ENCODE peak calls at places on chromosomes 3 and 15, in four cellular contexts. R is HepG2, Z is K562, Q is HEK293T. V is an unnamed sample.

GRCh38 chr3:27677554-27677953 is 44.6 kb downstream of the EOMES start:
- DNase-seq in R (no peak), Z (no peak), Q (no peak), V (no peak)

GRCh38 chr3:173841334-173841733 is 443.8 kb downstream of the NLGN1 start:
- DNase-seq in R (no peak), Z (no peak), Q (no peak), V (no peak)

GRCh38 chr15:58748040-58748786 is 1.3 kb downstream of the ADAM10 start:
- DNase-seq in R (no peak), Z (no peak), Q (no peak), V (no peak)

GRCh38 chr3:15974647-15975046 is 176.9 kb upstream of the ANKRD28 start:
- DNase-seq in R (no peak), Z (peak), Q (peak), V (peak)

GRCh38 chr3:81910244-81910852 is 148.9 kb upstream of the GBE1 start:
- DNase-seq in R (peak), Z (peak), Q (peak), V (peak)

GRCh38 chr15:63915888-63916731 is 82.4 kb upstream of the HERC1 start:
- DNase-seq in R (no peak), Z (peak), Q (peak), V (peak)

GRCh38 chr15:78831229-78832207 is 20.3 kb upstream of the ADAMTS7 start:
- DNase-seq in R (no peak), Z (no peak), Q (no peak), V (no peak)

GRCh38 chr3:100796556-100796955 is 87.3 kb downstream of the TFG start:
- DNase-seq in R (no peak), Z (no peak), Q (peak), V (no peak)

GRCh38 chr15:32029862-32030781 is at the start of gene CHRNA7:
- DNase-seq in R (peak), Z (peak), Q (peak), V (peak)

GRCh38 chr3:56132762-56133161 is 335.5 kb downstream of the ERC2 start:
- DNase-seq in R (no peak), Z (no peak), Q (no peak), V (no peak)

GRCh38 chr15:47384316-47384715 is 333.0 kb upstream of the SEMA6D start:
- DNase-seq in R (no peak), Z (no peak), Q (no peak), V (no peak)

GRCh38 chr15:62853833-62854210 is 188.7 kb upstream of the TPM1 start:
- DNase-seq in R (peak), Z (no peak), Q (no peak), V (peak)

GRCh38 chr15:84023636-84024035 is 211.9 kb upstream of the GOLGA6L4 start:
- DNase-seq in R (peak), Z (peak), Q (peak), V (peak)

GRCh38 chr15:88878720-88879184 is 16.6 kb downstream of the HAPLN3 start:
- DNase-seq in R (peak), Z (peak), Q (peak), V (peak)

GRCh38 chr3:50347187-50347813 is 1.8 kb upstream of the ZMYND10 start:
- DNase-seq in R (peak), Z (no peak), Q (peak), V (peak)

GRCh38 chr3:138974467-138974866 is 27.4 kb downstream of the FOXL2NB start:
- DNase-seq in R (no peak), Z (no peak), Q (no peak), V (no peak)

GRCh38 chr3:185995352-185995751 is 57.5 kb upstream of the TRA2B start:
- DNase-seq in R (no peak), Z (no peak), Q (no peak), V (no peak)

GRCh38 chr3:138845771-138846173 is 11.0 kb upstream of the PIK3CB start:
- DNase-seq in R (peak), Z (no peak), Q (no peak), V (no peak)

GRCh38 chr3:177758131-177758530 is 560.8 kb upstream of the TBL1XR1 start:
- DNase-seq in R (no peak), Z (no peak), Q (no peak), V (no peak)

GRCh38 chr3:151976211-151977050 is 103.0 kb downstream of the SUCNR1 start:
- DNase-seq in R (peak), Z (no peak), Q (no peak), V (no peak)

GRCh38 chr3:168157301-168157700 is 61.6 kb upstream of the GOLIM4 start:
- DNase-seq in R (no peak), Z (peak), Q (no peak), V (no peak)

GRCh38 chr3:40623567-40623966 is 98.8 kb downstream of the ZNF621 start:
- DNase-seq in R (no peak), Z (peak), Q (no peak), V (no peak)

GRCh38 chr3:171160326-171160725 is 133.8 kb upstream of the SLC2A2 start:
- DNase-seq in R (no peak), Z (no peak), Q (no peak), V (no peak)

GRCh38 chr15:100192092-100192695 is 149.6 kb downstream of the ADAMTS17 start:
- DNase-seq in R (no peak), Z (no peak), Q (no peak), V (no peak)

GRCh38 chr3:125143982-125144652 is 68.4 kb downstream of the SLC12A8 start:
- DNase-seq in R (no peak), Z (no peak), Q (no peak), V (no peak)

GRCh38 chr15:100712226-100712625 is 109.8 kb downstream of the ASB7 start:
- DNase-seq in R (no peak), Z (no peak), Q (no peak), V (no peak)

GRCh38 chr3:192207661-192208060 is 519.7 kb downstream of the FGF12 start:
- DNase-seq in R (no peak), Z (no peak), Q (no peak), V (no peak)

GRCh38 chr3:130876594-130876993 is 17.3 kb upstream of the ATP2C1 start:
- DNase-seq in R (no peak), Z (no peak), Q (no peak), V (no peak)

GRCh38 chr3:101243285-101244211 is 76.8 kb downstream of the IMPG2 start:
- DNase-seq in R (no peak), Z (no peak), Q (no peak), V (no peak)

GRCh38 chr3:188067932-188068331 is 86.0 kb upstream of the LPP start:
- DNase-seq in R (no peak), Z (no peak), Q (no peak), V (no peak)

GRCh38 chr3:149224736-149225594 is 3.3 kb upstream of the CP start:
- DNase-seq in R (peak), Z (no peak), Q (no peak), V (no peak)

GRCh38 chr3:141486735-141487418 is at the start of gene RASA2:
- DNase-seq in R (peak), Z (peak), Q (peak), V (peak)

GRCh38 chr3:189123595-189124387 is 48.0 kb upstream of the TPRG1 start:
- DNase-seq in R (no peak), Z (no peak), Q (no peak), V (no peak)
- TF ChIP-seq ELF4 in R (no peak), Z (no peak), Q (no peak), V (no peak)

GRCh38 chr3:42179110-42179725 is 86.8 kb downstream of the CCK start:
- DNase-seq in R (peak), Z (peak), Q (peak), V (peak)
- TF ChIP-seq ELF4 in R (no peak), Z (no peak), Q (no peak), V (no peak)

GRCh38 chr3:4492240-4493007 is 724 bp upstream of the ITPR1 start:
- DNase-seq in R (peak), Z (peak), Q (peak), V (peak)

GRCh38 chr3:4494807-4495200 is 1.7 kb downstream of the ITPR1 start:
- DNase-seq in R (no peak), Z (no peak), Q (no peak), V (no peak)

GRCh38 chr3:4493008-4493930 is at the start of gene ITPR1:
- DNase-seq in R (peak), Z (peak), Q (peak), V (peak)

GRCh38 chr3:4495294-4496110 is 2.4 kb downstream of the ITPR1 start:
- DNase-seq in R (no peak), Z (no peak), Q (no peak), V (no peak)

DNA sequence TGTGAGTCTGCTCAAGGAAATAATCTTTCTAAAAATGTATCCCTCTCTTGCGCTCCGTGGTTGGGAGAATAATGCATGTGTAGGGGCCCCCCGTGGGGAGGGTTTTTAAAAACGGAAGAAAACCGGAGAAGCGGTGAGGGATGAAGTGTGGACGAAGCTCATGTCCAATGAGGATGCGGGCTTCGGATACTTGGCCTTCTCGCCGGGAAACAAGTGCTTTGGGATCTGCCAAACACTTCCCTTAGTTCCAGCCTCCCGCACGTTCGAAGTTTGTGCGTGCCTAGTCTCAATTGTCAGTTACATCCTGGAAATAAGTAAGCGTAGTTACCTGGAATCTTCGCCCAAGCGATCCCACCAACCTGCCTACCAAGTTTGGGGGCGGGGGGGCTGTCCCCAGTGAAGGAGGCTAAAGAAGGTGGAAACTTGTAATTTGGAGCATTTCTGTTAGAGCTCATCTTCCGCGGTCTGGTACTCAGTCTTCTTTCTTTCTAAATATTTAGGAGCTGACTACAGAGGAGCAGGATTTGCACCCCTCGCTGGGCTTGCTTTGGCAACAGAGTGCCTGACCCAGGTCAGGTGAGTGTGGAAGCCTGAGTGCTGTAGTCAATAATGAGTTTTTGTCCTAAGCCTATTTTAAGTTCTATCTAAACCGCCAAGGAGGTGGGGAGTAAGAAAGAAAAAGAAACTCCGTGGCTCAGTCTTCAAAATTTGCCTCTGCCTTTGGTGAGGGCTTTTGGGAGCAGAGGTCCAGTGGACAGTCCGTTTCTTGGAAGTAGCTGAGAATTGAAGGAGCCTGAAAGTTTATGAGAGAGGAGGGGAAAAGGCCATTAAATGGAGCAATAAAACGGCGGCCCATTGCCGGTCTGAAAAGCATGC is 1.0 kb downstream of the ITPR1 start:
- DNase-seq in R (no peak), Z (no peak), Q (peak), V (peak)
- TF ChIP-seq ELF4 in R (no peak), Z (no peak), Q (no peak), V (no peak)

DNA sequence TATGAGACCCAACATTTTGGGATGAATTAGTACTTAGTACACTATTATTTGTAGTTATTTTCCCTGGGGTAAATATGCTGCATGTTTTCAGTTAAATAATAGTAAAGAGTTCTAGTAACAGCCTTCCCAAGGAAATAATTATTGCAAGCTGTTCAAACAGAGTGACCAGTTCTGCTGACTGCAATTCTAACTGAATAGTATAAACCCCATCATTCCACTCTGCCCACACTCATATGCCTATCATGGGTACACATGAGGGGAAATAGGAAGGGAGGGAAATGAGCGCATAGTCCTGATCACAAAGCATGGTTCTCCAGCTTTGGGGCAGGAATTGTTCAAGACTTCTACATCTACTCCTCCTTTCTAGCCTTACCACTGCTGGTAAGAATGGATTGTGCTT is 18.7 kb downstream of the UQCC5 start:
- DNase-seq in R (no peak), Z (no peak), Q (no peak), V (no peak)
- TF ChIP-seq ELF4 in R (no peak), Z (no peak), Q (no peak), V (no peak)

DNA sequence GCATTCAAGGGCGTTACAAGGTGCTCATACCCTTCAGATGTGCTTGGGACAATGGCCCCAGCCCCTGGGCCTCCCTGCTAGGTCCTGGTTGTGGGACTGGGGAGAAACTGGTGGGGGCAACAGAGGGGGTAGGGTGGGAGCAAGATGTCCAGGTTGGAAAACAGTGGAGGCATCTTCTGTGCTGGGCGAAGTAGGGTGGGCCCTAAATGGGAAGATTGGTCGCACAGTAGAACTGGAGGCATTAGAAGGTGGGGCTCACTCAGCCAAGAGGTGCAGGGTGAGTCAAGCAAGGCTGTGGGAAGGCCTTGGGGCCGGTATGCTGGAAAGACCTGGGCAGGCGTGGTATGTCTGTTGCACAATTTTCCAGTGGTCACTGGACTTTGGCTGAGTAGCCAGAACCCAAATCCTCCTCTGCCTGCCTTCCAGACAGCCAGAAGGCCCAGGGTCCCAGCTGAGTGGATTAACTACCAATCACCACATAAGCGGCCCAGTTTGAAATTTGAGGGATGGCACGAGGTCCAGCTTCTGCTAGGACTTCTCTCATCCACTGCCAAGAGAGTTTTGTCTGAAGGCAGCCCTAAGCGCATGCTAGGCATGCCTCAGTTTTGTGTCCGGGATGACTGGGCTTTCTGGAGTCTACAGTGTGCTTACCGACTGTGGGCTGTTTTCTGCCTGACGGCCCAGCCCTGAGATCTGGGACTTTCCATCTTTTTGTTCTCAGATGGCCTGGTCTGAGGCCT is 74.6 kb downstream of the LSM3 start:
- DNase-seq in R (peak), Z (no peak), Q (no peak), V (no peak)
- TF ChIP-seq ELF4 in R (no peak), Z (no peak), Q (no peak), V (no peak)

DNA sequence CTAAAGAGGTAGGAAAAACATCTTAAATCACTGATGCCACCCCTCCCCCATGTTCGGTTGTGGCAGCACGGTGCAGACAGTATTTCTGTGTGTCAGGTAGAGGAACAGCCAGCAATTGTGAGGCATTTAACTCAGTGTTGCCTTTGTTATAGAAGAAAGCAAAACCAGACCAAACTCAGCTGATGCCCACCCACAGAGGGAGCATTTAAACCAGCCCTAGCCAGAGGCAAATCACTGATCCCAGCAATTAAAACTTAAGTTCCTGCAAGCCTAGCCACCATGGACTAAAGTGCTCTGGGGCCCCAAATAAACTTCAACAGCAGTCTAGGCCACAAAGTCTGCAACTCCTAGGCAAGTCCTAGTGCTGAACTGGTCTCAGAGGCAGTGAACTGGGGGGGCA is 94.5 kb downstream of the CFAP20DC start:
- DNase-seq in R (no peak), Z (no peak), Q (no peak), V (peak)
- TF ChIP-seq ELF4 in R (no peak), Z (no peak), Q (no peak), V (no peak)

DNA sequence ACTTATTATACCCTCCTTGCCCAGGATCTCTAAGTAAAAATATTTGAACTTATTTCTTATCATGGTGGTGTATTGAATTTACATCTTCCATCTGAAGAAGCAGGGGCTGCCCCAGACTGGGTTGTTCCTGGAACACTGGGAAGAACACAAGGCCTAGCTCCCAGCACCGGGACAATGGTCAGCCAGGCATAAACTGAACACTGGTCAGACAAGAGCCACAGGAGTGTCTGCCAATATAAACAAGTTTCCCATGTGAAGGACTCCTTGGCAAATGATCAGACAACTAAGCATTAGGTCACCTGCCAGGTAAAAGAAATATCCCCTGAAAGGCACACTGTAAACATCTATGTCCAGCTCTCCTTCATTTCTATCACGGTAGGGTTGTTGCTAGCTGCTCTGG is 172.4 kb downstream of the ATP8B4 start:
- DNase-seq in R (no peak), Z (no peak), Q (no peak), V (no peak)
- TF ChIP-seq ELF4 in R (no peak), Z (no peak), Q (no peak), V (no peak)